ENCODE peak calls at places on chromosomes 12 and 14, in nine cellular contexts. B, J, G, P, F, W, R, Y and X are unnamed samples.

GRCh38 chr12:94832780-94833760 is 170.4 kb downstream of the NDUFA12 start:
- DNase-seq in B (peak), J (peak), G (no peak), P (no peak), F (no peak), W (peak), R (no peak), Y (no peak), X (no peak)

GRCh38 chr14:20427231-20428009 is 8.5 kb downstream of the KLHL33 start:
- DNase-seq in B (no peak), J (peak), G (no peak), P (no peak), F (no peak), W (peak), R (no peak), Y (no peak), X (peak)

GRCh38 chr14:92407395-92407794 is 84.4 kb downstream of the SLC24A4 start:
- DNase-seq in B (no peak), J (no peak), G (no peak), P (no peak), F (no peak), W (no peak), R (no peak), Y (no peak), X (no peak)

GRCh38 chr14:99572173-99572999 is 31.6 kb downstream of the CCDC85C start:
- DNase-seq in B (peak), J (no peak), G (no peak), P (no peak), F (no peak), W (peak), R (no peak), Y (no peak), X (peak)

GRCh38 chr14:100587248-100587762 is at the start of gene BEGAIN:
- DNase-seq in B (no peak), J (no peak), G (no peak), P (no peak), F (no peak), W (no peak), R (no peak), Y (no peak), X (no peak)

GRCh38 chr14:52840916-52841315 is 49.5 kb upstream of the GNPNAT1 start:
- DNase-seq in B (no peak), J (peak), G (no peak), P (no peak), F (no peak), W (peak), R (peak), Y (no peak), X (no peak)

GRCh38 chr12:65949986-65950385 is 125.7 kb downstream of the HMGA2 start:
- DNase-seq in B (no peak), J (no peak), G (no peak), P (no peak), F (no peak), W (no peak), R (no peak), Y (no peak), X (no peak)

GRCh38 chr14:88277205-88277604 is 45.9 kb downstream of the KCNK10 start:
- DNase-seq in B (no peak), J (no peak), G (no peak), P (no peak), F (no peak), W (no peak), R (no peak), Y (no peak), X (no peak)